ENCODE peak calls at places on chromosomes 5 and 9, in six cellular contexts. One of them, this sample, is unnamed.

GRCh38 chr9:88922091-88922490 is 69.2 kb upstream of the S1PR3 start:
- DNase-seq in endodermal cell: no peak
- DNase-seq in endothelial cell of umbilical vein: no peak
- DNase-seq in kidney: no peak
- DNase-seq in GM23248: no peak
- DNase-seq in neural progenitor cell: no peak
- DNase-seq in this sample: no peak

GRCh38 chr5:671459-672328 is 21.5 kb downstream of the TPPP start:
- DNase-seq in endodermal cell: peak; percentile 93
- DNase-seq in endothelial cell of umbilical vein: peak; percentile 52
- DNase-seq in kidney: peak; percentile 86
- DNase-seq in GM23248: peak; percentile 78
- DNase-seq in neural progenitor cell: peak; percentile 78
- DNase-seq in this sample: peak; percentile 81

GRCh38 chr5:154214236-154215106 is 23.9 kb downstream of the GALNT10 start:
- DNase-seq in endodermal cell: no peak
- DNase-seq in endothelial cell of umbilical vein: no peak
- DNase-seq in kidney: no peak
- DNase-seq in GM23248: peak; percentile 87
- DNase-seq in neural progenitor cell: no peak
- DNase-seq in this sample: no peak

GRCh38 chr5:134077926-134078580 is 36.4 kb upstream of the TCF7 start:
- DNase-seq in endodermal cell: no peak
- DNase-seq in endothelial cell of umbilical vein: no peak
- DNase-seq in kidney: no peak
- DNase-seq in GM23248: no peak
- DNase-seq in neural progenitor cell: no peak
- DNase-seq in this sample: no peak

GRCh38 chr5:154714271-154714986 is 40.7 kb upstream of the LARP1 start:
- DNase-seq in endodermal cell: no peak
- DNase-seq in endothelial cell of umbilical vein: peak; percentile 64
- DNase-seq in kidney: no peak
- DNase-seq in GM23248: peak; percentile 55
- DNase-seq in neural progenitor cell: no peak
- DNase-seq in this sample: peak; percentile 69

GRCh38 chr5:114055810-114056476 is 305.9 kb upstream of the KCNN2 start:
- DNase-seq in endodermal cell: peak; percentile 79
- DNase-seq in endothelial cell of umbilical vein: no peak
- DNase-seq in kidney: no peak
- DNase-seq in GM23248: no peak
- DNase-seq in neural progenitor cell: peak; percentile 56
- DNase-seq in this sample: peak; percentile 22

GRCh38 chr5:43555895-43556606 is 826 bp downstream of the PAIP1 start:
- DNase-seq in endodermal cell: peak; percentile 87
- DNase-seq in endothelial cell of umbilical vein: peak; percentile 67
- DNase-seq in kidney: peak; percentile 89
- DNase-seq in GM23248: peak; percentile 72
- DNase-seq in neural progenitor cell: peak; percentile 66
- DNase-seq in this sample: peak; percentile 58

GRCh38 chr5:83470920-83471404 is 582 bp upstream of the VCAN start:
- DNase-seq in endodermal cell: no peak
- DNase-seq in endothelial cell of umbilical vein: no peak
- DNase-seq in kidney: no peak
- DNase-seq in GM23248: peak; percentile 35
- DNase-seq in neural progenitor cell: peak; percentile 60
- DNase-seq in this sample: peak; percentile 43

GRCh38 chr5:155313518-155313917 is 300.0 kb downstream of the KIF4B start:
- DNase-seq in endodermal cell: no peak
- DNase-seq in endothelial cell of umbilical vein: no peak
- DNase-seq in kidney: no peak
- DNase-seq in GM23248: no peak
- DNase-seq in neural progenitor cell: no peak
- DNase-seq in this sample: no peak

GRCh38 chr5:135269224-135269623 is 129.8 kb downstream of the MACROH2A1 start:
- DNase-seq in endodermal cell: no peak
- DNase-seq in endothelial cell of umbilical vein: peak; percentile 64
- DNase-seq in kidney: no peak
- DNase-seq in GM23248: peak; percentile 54
- DNase-seq in neural progenitor cell: no peak
- DNase-seq in this sample: peak; percentile 36

GRCh38 chr9:128845186-128845931 is 15.8 kb upstream of the SPOUT1 start:
- DNase-seq in endodermal cell: peak; percentile 76
- DNase-seq in endothelial cell of umbilical vein: no peak
- DNase-seq in kidney: peak; percentile 64
- DNase-seq in GM23248: no peak
- DNase-seq in neural progenitor cell: peak; percentile 12
- DNase-seq in this sample: peak; percentile 6

GRCh38 chr5:32290922-32291321 is 21.8 kb downstream of the MTMR12 start:
- DNase-seq in endodermal cell: no peak
- DNase-seq in endothelial cell of umbilical vein: no peak
- DNase-seq in kidney: no peak
- DNase-seq in GM23248: no peak
- DNase-seq in neural progenitor cell: no peak
- DNase-seq in this sample: no peak

GRCh38 chr9:14994738-14995137 is 84.5 kb upstream of the FREM1 start:
- DNase-seq in endodermal cell: no peak
- DNase-seq in endothelial cell of umbilical vein: no peak
- DNase-seq in kidney: no peak
- DNase-seq in GM23248: no peak
- DNase-seq in neural progenitor cell: no peak
- DNase-seq in this sample: no peak

GRCh38 chr5:146461319-146461718 is 14.2 kb downstream of the TCERG1 start:
- DNase-seq in endodermal cell: no peak
- DNase-seq in endothelial cell of umbilical vein: peak; percentile 90
- DNase-seq in kidney: no peak
- DNase-seq in GM23248: peak; percentile 36
- DNase-seq in neural progenitor cell: no peak
- DNase-seq in this sample: peak; percentile 15

GRCh38 chr5:56123531-56124243 is 109.4 kb downstream of the ANKRD55 start:
- DNase-seq in endodermal cell: peak; percentile 94
- DNase-seq in endothelial cell of umbilical vein: peak; percentile 99
- DNase-seq in kidney: peak; percentile 91
- DNase-seq in GM23248: peak; percentile 96
- DNase-seq in neural progenitor cell: peak; percentile 69
- DNase-seq in this sample: peak; percentile 100

GRCh38 chr5:86461169-86461956 is 156.4 kb upstream of the COX7C start:
- DNase-seq in endodermal cell: no peak
- DNase-seq in endothelial cell of umbilical vein: no peak
- DNase-seq in kidney: no peak
- DNase-seq in GM23248: no peak
- DNase-seq in neural progenitor cell: no peak
- DNase-seq in this sample: peak; percentile 13

GRCh38 chr9:2407450-2407849 is 214.1 kb upstream of the VLDLR start:
- DNase-seq in endodermal cell: no peak
- DNase-seq in endothelial cell of umbilical vein: no peak
- DNase-seq in kidney: no peak
- DNase-seq in GM23248: no peak
- DNase-seq in neural progenitor cell: no peak
- DNase-seq in this sample: no peak

GRCh38 chr9:75992480-75993206 is 102.2 kb downstream of the PCSK5 start:
- DNase-seq in endodermal cell: no peak
- DNase-seq in endothelial cell of umbilical vein: no peak
- DNase-seq in kidney: no peak
- DNase-seq in GM23248: peak; percentile 45
- DNase-seq in neural progenitor cell: no peak
- DNase-seq in this sample: no peak

GRCh38 chr9:88777498-88778312 is 213.6 kb upstream of the S1PR3 start:
- DNase-seq in endodermal cell: no peak
- DNase-seq in endothelial cell of umbilical vein: peak; percentile 91
- DNase-seq in kidney: peak; percentile 85
- DNase-seq in GM23248: no peak
- DNase-seq in neural progenitor cell: peak; percentile 70
- DNase-seq in this sample: peak; percentile 71

GRCh38 chr5:89930591-89931383 is 478.8 kb downstream of the CETN3 start:
- DNase-seq in endodermal cell: no peak
- DNase-seq in endothelial cell of umbilical vein: peak; percentile 88
- DNase-seq in kidney: no peak
- DNase-seq in GM23248: peak; percentile 82
- DNase-seq in neural progenitor cell: no peak
- DNase-seq in this sample: peak; percentile 52

GRCh38 chr9:109629615-109630014 is 131.5 kb upstream of the PTPN3 start:
- DNase-seq in endodermal cell: no peak
- DNase-seq in endothelial cell of umbilical vein: no peak
- DNase-seq in kidney: no peak
- DNase-seq in GM23248: no peak
- DNase-seq in neural progenitor cell: no peak
- DNase-seq in this sample: no peak

GRCh38 chr9:88106492-88106891 is 31.8 kb downstream of the SPATA31C2 start:
- DNase-seq in endodermal cell: peak; percentile 67
- DNase-seq in endothelial cell of umbilical vein: no peak
- DNase-seq in kidney: no peak
- DNase-seq in GM23248: peak; percentile 67
- DNase-seq in neural progenitor cell: peak; percentile 35
- DNase-seq in this sample: peak; percentile 25

GRCh38 chr9:122372856-122373845 is 2.3 kb downstream of the PTGS1 start:
- DNase-seq in endodermal cell: no peak
- DNase-seq in endothelial cell of umbilical vein: no peak
- DNase-seq in kidney: no peak
- DNase-seq in GM23248: no peak
- DNase-seq in neural progenitor cell: no peak
- DNase-seq in this sample: no peak

GRCh38 chr9:92294297-92294676 is 790 bp upstream of the IARS1 start:
- DNase-seq in endodermal cell: peak; percentile 54
- DNase-seq in endothelial cell of umbilical vein: peak; percentile 33
- DNase-seq in kidney: no peak
- DNase-seq in GM23248: peak; percentile 68
- DNase-seq in neural progenitor cell: peak; percentile 25
- DNase-seq in this sample: peak; percentile 13

GRCh38 chr9:2764371-2764770 is 47.1 kb downstream of the KCNV2 start:
- DNase-seq in endodermal cell: no peak
- DNase-seq in endothelial cell of umbilical vein: no peak
- DNase-seq in kidney: no peak
- DNase-seq in GM23248: no peak
- DNase-seq in neural progenitor cell: no peak
- DNase-seq in this sample: peak; percentile 27

GRCh38 chr5:126503602-126504104 is 80.4 kb downstream of the GRAMD2B start:
- DNase-seq in endodermal cell: no peak
- DNase-seq in endothelial cell of umbilical vein: peak; percentile 44
- DNase-seq in kidney: no peak
- DNase-seq in GM23248: peak; percentile 57
- DNase-seq in neural progenitor cell: no peak
- DNase-seq in this sample: peak; percentile 57

GRCh38 chr9:79362100-79363081 is 209.4 kb upstream of the TLE4 start:
- DNase-seq in endodermal cell: peak; percentile 69
- DNase-seq in endothelial cell of umbilical vein: peak; percentile 3
- DNase-seq in kidney: no peak
- DNase-seq in GM23248: no peak
- DNase-seq in neural progenitor cell: no peak
- DNase-seq in this sample: peak; percentile 36

GRCh38 chr9:137046094-137046787 is at the start of gene NPDC1:
- DNase-seq in endodermal cell: peak; percentile 98
- DNase-seq in endothelial cell of umbilical vein: peak; percentile 79
- DNase-seq in kidney: peak; percentile 91
- DNase-seq in GM23248: peak; percentile 90
- DNase-seq in neural progenitor cell: peak; percentile 95
- DNase-seq in this sample: peak; percentile 75

DNA sequence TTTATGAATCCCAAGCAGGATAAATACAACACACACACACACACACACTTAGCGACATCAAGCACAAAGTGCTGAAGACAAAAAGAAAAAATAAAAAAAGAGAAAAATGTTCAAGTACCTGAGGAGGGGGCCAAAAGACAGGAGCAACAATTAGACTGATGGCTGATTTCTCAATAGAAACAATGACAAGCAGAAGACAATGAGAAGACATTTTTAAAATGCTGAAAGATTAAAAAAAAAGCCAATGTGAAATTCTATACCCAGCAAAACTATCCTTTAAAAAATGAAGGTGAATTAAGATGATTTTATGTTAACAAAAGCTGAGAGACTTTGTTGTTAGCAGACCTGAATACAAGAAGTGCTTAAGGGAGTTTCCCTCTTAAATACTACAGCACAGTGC is 1.0 kb upstream of the RANBP17 start:
- DNase-seq in endodermal cell: no peak
- DNase-seq in endothelial cell of umbilical vein: no peak
- DNase-seq in kidney: no peak
- DNase-seq in GM23248: no peak
- DNase-seq in neural progenitor cell: no peak
- DNase-seq in this sample: no peak
- H3K4me3 ChIP-seq in endodermal cell: peak overlapping the region; percentile 16
- H3K4me3 ChIP-seq in endothelial cell of umbilical vein: no peak overlapping the region
- H3K4me3 ChIP-seq in kidney: no peak overlapping the region
- H3K4me3 ChIP-seq in GM23248: no peak overlapping the region
- H3K4me3 ChIP-seq in neural progenitor cell: no peak overlapping the region
- H3K4me3 ChIP-seq in this sample: no peak overlapping the region

GRCh38 chr5:150208187-150209015 is 18.5 kb downstream of the SLC6A7 start:
- DNase-seq in endodermal cell: no peak
- DNase-seq in endothelial cell of umbilical vein: no peak
- DNase-seq in kidney: no peak
- DNase-seq in GM23248: peak; percentile 74
- DNase-seq in neural progenitor cell: peak; percentile 28
- DNase-seq in this sample: peak; percentile 79
- H3K9ac ChIP-seq in endodermal cell: no peak overlapping the region
- H3K9ac ChIP-seq in endothelial cell of umbilical vein: no peak overlapping the region
- H3K9ac ChIP-seq in kidney: no peak overlapping the region
- H3K9ac ChIP-seq in GM23248: peak overlapping the region; percentile 24
- H3K9ac ChIP-seq in neural progenitor cell: no peak overlapping the region
- H3K9ac ChIP-seq in this sample: peak overlapping the region; percentile 65

GRCh38 chr5:17434982-17435381 is 63.0 kb upstream of the TAF11L2 start:
- DNase-seq in endodermal cell: no peak
- DNase-seq in endothelial cell of umbilical vein: no peak
- DNase-seq in kidney: no peak
- DNase-seq in GM23248: no peak
- DNase-seq in neural progenitor cell: no peak
- DNase-seq in this sample: no peak

GRCh38 chr5:17436345-17436744 is 61.7 kb upstream of the TAF11L2 start:
- DNase-seq in endodermal cell: no peak
- DNase-seq in endothelial cell of umbilical vein: peak; percentile 47
- DNase-seq in kidney: no peak
- DNase-seq in GM23248: peak; percentile 50
- DNase-seq in neural progenitor cell: no peak
- DNase-seq in this sample: peak; percentile 51

GRCh38 chr5:17431272-17432050 is 66.6 kb upstream of the TAF11L2 start:
- DNase-seq in endodermal cell: no peak
- DNase-seq in endothelial cell of umbilical vein: no peak
- DNase-seq in kidney: no peak
- DNase-seq in GM23248: no peak
- DNase-seq in neural progenitor cell: no peak
- DNase-seq in this sample: no peak

GRCh38 chr5:17429353-17429752 is 68.7 kb upstream of the TAF11L2 start:
- DNase-seq in endodermal cell: no peak
- DNase-seq in endothelial cell of umbilical vein: no peak
- DNase-seq in kidney: no peak
- DNase-seq in GM23248: no peak
- DNase-seq in neural progenitor cell: no peak
- DNase-seq in this sample: no peak

GRCh38 chr5:17432571-17432970 is 65.5 kb upstream of the TAF11L2 start:
- DNase-seq in endodermal cell: no peak
- DNase-seq in endothelial cell of umbilical vein: no peak
- DNase-seq in kidney: no peak
- DNase-seq in GM23248: no peak
- DNase-seq in neural progenitor cell: no peak
- DNase-seq in this sample: no peak
- H3K4me3 ChIP-seq in endodermal cell: no peak overlapping the region
- H3K4me3 ChIP-seq in endothelial cell of umbilical vein: no peak overlapping the region
- H3K4me3 ChIP-seq in kidney: no peak overlapping the region
- H3K4me3 ChIP-seq in GM23248: no peak overlapping the region
- H3K4me3 ChIP-seq in neural progenitor cell: no peak overlapping the region
- H3K4me3 ChIP-seq in this sample: no peak overlapping the region

GRCh38 chr9:23683476-23684095 is 142.5 kb downstream of the ELAVL2 start:
- DNase-seq in endodermal cell: peak; percentile 56
- DNase-seq in endothelial cell of umbilical vein: no peak
- DNase-seq in kidney: no peak
- DNase-seq in GM23248: no peak
- DNase-seq in neural progenitor cell: peak; percentile 27
- DNase-seq in this sample: peak; percentile 34
- H3K9ac ChIP-seq in endodermal cell: no peak overlapping the region
- H3K9ac ChIP-seq in endothelial cell of umbilical vein: peak overlapping the region; percentile 9
- H3K9ac ChIP-seq in kidney: no peak overlapping the region
- H3K9ac ChIP-seq in GM23248: no peak overlapping the region
- H3K9ac ChIP-seq in neural progenitor cell: no peak overlapping the region
- H3K9ac ChIP-seq in this sample: no peak overlapping the region